ENCODE peak calls at places on chromosomes 13 and 19, in six cellular contexts. K is RWPE1, E is dorsolateral prefrontal cortex, F is left ventricle myocardium inferior, M is neural progenitor cell, C is fibroblast of the aortic adventitia. Y is an unnamed sample.

GRCh38 chr13:84418041-84418440 is 535.8 kb upstream of the SLITRK1 start:
- DNase-seq in F (no peak), K (no peak), M (no peak), E (no peak), C (no peak), Y (no peak)

GRCh38 chr19:32857584-32857983 is 12.0 kb downstream of the SLC7A9 start:
- DNase-seq in F (no peak), C (no peak), E (no peak), M (no peak), K (no peak), Y (no peak)

GRCh38 chr13:99540530-99540929 is 39.3 kb downstream of the TM9SF2 start:
- DNase-seq in E (no peak), M (no peak), C (no peak), K (no peak), F (no peak), Y (no peak)

GRCh38 chr13:107124730-107125129 is 556.8 kb upstream of the ARGLU1 start:
- DNase-seq in F (no peak), C (no peak), K (no peak), E (no peak), M (no peak), Y (no peak)

GRCh38 chr13:44649118-44649455 is 73.0 kb upstream of the TSC22D1 start:
- DNase-seq in E (no peak), M (peak), F (no peak), C (no peak), K (no peak), Y (no peak)

GRCh38 chr13:43293986-43294880 is 270.8 kb downstream of the DNAJC15 start:
- DNase-seq in C (no peak), E (no peak), F (no peak), M (no peak), K (no peak), Y (no peak)

GRCh38 chr19:19900124-19900523 is 622 bp upstream of the ZNF93 start:
- DNase-seq in C (peak), M (no peak), K (no peak), F (no peak), E (no peak), Y (no peak)

GRCh38 chr13:31774186-31774585 is 34.9 kb downstream of the RXFP2 start:
- DNase-seq in M (no peak), E (no peak), F (no peak), K (no peak), C (peak), Y (no peak)

GRCh38 chr19:12834976-12835757 is 788 bp upstream of the RTBDN start:
- DNase-seq in F (no peak), C (no peak), K (no peak), M (peak), E (no peak), Y (no peak)

GRCh38 chr19:45469835-45470146 is 2.0 kb downstream of the FOSB start:
- DNase-seq in K (peak), C (no peak), F (no peak), E (no peak), M (no peak), Y (peak)

GRCh38 chr19:46788101-46788967 is at the start of gene SLC1A5:
- DNase-seq in M (peak), E (peak), C (peak), F (peak), K (peak), Y (peak)
- TF ChIP-seq CTCF in M (peak), E (no peak), C (no peak), F (no peak), K (no peak), Y (no peak)

GRCh38 chr13:40749327-40749726 is 21.7 kb downstream of the MRPS31 start:
- DNase-seq in E (no peak), F (no peak), C (peak), M (no peak), K (no peak), Y (no peak)
- TF ChIP-seq CTCF in E (no peak), F (peak), C (peak), M (peak), K (peak), Y (no peak)

GRCh38 chr19:37778613-37779138 is 710 bp downstream of the ZNF573 start:
- DNase-seq in C (peak), M (peak), F (no peak), E (no peak), K (peak), Y (no peak)

GRCh38 chr19:37779139-37780035 is at the start of gene ZNF573:
- DNase-seq in M (peak), F (peak), K (peak), E (peak), C (peak), Y (peak)
- TF ChIP-seq CTCF in M (peak), F (peak), K (no peak), E (peak), C (peak), Y (no peak)

GRCh38 chr19:54160948-54161347 is 1.4 kb upstream of the LENG1 start:
- DNase-seq in C (no peak), E (no peak), K (no peak), F (no peak), M (no peak), Y (no peak)

GRCh38 chr19:54156953-54157352 is 2.6 kb downstream of the LENG1 start:
- DNase-seq in F (no peak), M (no peak), K (no peak), C (no peak), E (no peak), Y (no peak)

GRCh38 chr19:54160182-54160811 is 776 bp upstream of the LENG1 start:
- DNase-seq in M (peak), C (peak), E (no peak), K (peak), F (no peak), Y (no peak)

GRCh38 chr19:54158812-54159351 is 639 bp downstream of the LENG1 start:
- DNase-seq in F (no peak), K (no peak), M (peak), E (no peak), C (peak), Y (no peak)

DNA sequence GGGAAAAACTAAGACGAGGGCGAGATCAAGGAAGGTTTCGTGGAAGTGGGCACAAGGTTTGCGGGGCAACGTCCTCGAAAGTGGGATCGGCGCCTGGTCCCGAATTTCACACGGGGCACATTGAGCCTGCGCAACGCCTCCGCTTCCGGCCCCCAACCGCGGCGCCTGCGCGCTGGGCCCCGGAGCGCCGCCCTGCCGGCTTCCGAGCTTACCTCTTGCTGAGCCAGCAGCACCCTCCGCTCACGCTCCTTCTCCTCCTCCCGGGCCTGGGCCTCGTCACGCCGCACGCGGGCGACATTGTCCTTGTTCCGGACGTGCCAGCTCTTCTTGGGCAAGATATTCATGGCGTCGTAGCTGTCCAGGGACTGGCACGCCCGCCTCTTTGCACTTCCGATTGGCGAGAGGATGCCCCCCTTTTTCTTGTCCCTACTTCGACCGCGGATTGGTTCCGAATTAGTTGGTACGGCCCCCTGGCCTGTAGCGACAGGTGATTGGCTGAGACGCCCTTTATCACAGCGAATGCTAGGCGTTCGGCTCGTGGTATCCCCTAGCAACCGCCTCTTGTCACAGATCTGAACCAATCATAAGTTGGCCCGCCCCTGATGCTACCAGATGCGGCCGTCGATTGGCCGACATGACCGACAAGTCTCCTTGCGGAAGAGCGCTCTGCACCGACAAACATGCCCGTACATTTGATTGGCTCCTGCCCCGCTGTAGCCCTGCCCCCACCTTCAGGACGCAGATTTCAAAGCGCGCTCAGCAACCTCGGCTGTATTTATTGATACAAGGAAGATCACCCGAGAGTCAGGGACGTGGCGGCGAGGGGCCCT is at the start of gene LENG1:
- DNase-seq in C (peak), F (peak), M (peak), K (peak), E (peak), Y (peak)
- TF ChIP-seq CTCF in C (peak), F (peak), M (peak), K (peak), E (peak), Y (peak)

GRCh38 chr13:110957181-110957884 is 42.5 kb upstream of the ANKRD10 start:
- DNase-seq in C (no peak), E (no peak), F (no peak), M (no peak), K (no peak), Y (no peak)
- TF ChIP-seq CTCF in C (no peak), E (no peak), F (peak), M (peak), K (no peak), Y (no peak)

GRCh38 chr13:91045351-91046034 is 302.0 kb upstream of the MIR17HG start:
- DNase-seq in C (no peak), E (no peak), K (no peak), F (no peak), M (peak), Y (peak)
- TF ChIP-seq CTCF in C (no peak), E (peak), K (peak), F (no peak), M (peak), Y (peak)

GRCh38 chr19:40378509-40378908 is 11.5 kb downstream of the HIPK4 start:
- DNase-seq in F (no peak), K (no peak), M (no peak), C (no peak), E (no peak), Y (no peak)

GRCh38 chr19:40383668-40384248 is 6.2 kb downstream of the HIPK4 start:
- DNase-seq in C (no peak), M (no peak), K (no peak), E (no peak), F (no peak), Y (no peak)

GRCh38 chr19:40379446-40380198 is 10.4 kb downstream of the HIPK4 start:
- DNase-seq in E (no peak), C (no peak), K (no peak), F (no peak), M (no peak), Y (no peak)

GRCh38 chr19:40380199-40381037 is 9.6 kb downstream of the HIPK4 start:
- DNase-seq in K (no peak), M (no peak), F (no peak), C (no peak), E (no peak), Y (no peak)

GRCh38 chr19:40381321-40381720 is 8.7 kb downstream of the HIPK4 start:
- DNase-seq in F (no peak), E (no peak), C (no peak), M (no peak), K (no peak), Y (no peak)
- TF ChIP-seq CTCF in F (no peak), E (no peak), C (peak), M (no peak), K (no peak), Y (no peak)

Y was measured in GM10248.